ENCODE peak calls at places on chromosome 10, in six cellular contexts. X is brain microvascular endothelial cell, F is GM12864, H is keratinocyte, U is fibroblast of the aortic adventitia, Z is HFF-Myc. C is an unnamed sample.

GRCh38 chr10:67385566-67385965 is 310.4 kb downstream of the CTNNA3 start:
- DNase-seq in F (no peak), Z (no peak), U (no peak), H (no peak), X (no peak), C (no peak)

GRCh38 chr10:49241365-49241764 is 53.2 kb upstream of the TMEM273 start:
- DNase-seq in Z (no peak), H (no peak), U (no peak), F (no peak), X (no peak), C (no peak)

GRCh38 chr10:71864861-71865473 is 13.9 kb upstream of the PSAP start:
- DNase-seq in X (peak), H (no peak), F (no peak), Z (no peak), U (peak), C (no peak)

GRCh38 chr10:51718804-51719291 is 19.5 kb upstream of the CSTF2T start:
- DNase-seq in X (peak), F (no peak), U (peak), H (no peak), Z (no peak), C (no peak)

GRCh38 chr10:19572056-19572455 is 244.2 kb upstream of the PLXDC2 start:
- DNase-seq in H (no peak), U (no peak), X (no peak), Z (no peak), F (no peak), C (no peak)

GRCh38 chr10:51001587-51001986 is 72.7 kb upstream of the PRKG1 start:
- DNase-seq in U (peak), H (no peak), Z (no peak), F (no peak), X (no peak), C (no peak)

GRCh38 chr10:43973801-43974200 is 325.1 kb upstream of the ZNF32 start:
- DNase-seq in X (no peak), Z (no peak), F (no peak), H (no peak), U (no peak), C (no peak)

GRCh38 chr10:34907743-34908425 is 92.8 kb upstream of the PARD3 start:
- DNase-seq in H (no peak), U (peak), X (no peak), F (no peak), Z (no peak), C (no peak)

GRCh38 chr10:34967411-34967880 is 122.7 kb downstream of the CUL2 start:
- DNase-seq in F (no peak), Z (no peak), H (no peak), X (no peak), U (peak), C (no peak)

GRCh38 chr10:111082102-111082975 is 5.5 kb downstream of the ADRA2A start:
- DNase-seq in H (no peak), Z (no peak), U (no peak), X (no peak), F (no peak), C (no peak)

GRCh38 chr10:97891497-97892167 is 42.0 kb downstream of the GOLGA7B start:
- DNase-seq in X (no peak), F (no peak), U (no peak), Z (no peak), H (no peak), C (no peak)

GRCh38 chr10:4033341-4033896 is 248.4 kb upstream of the KLF6 start:
- DNase-seq in U (no peak), H (no peak), X (no peak), Z (no peak), F (peak), C (peak)

GRCh38 chr10:97597778-97598177 is 8.3 kb downstream of the C10orf62 start:
- DNase-seq in Z (no peak), U (no peak), X (no peak), F (no peak), H (no peak), C (no peak)

GRCh38 chr10:49594594-49594993 is 15.5 kb upstream of the SLC18A3 start:
- DNase-seq in X (peak), H (no peak), U (peak), F (no peak), Z (peak), C (peak)

GRCh38 chr10:44827431-44828006 is 83.6 kb upstream of the TMEM72 start:
- DNase-seq in X (peak), H (no peak), Z (no peak), U (no peak), F (no peak), C (no peak)

GRCh38 chr10:786666-787512 is 97.4 kb upstream of the DIP2C start:
- DNase-seq in U (no peak), F (no peak), X (no peak), Z (no peak), H (no peak), C (no peak)

GRCh38 chr10:44478040-44478439 is 93.1 kb upstream of the CXCL12 start:
- DNase-seq in X (peak), F (no peak), Z (no peak), U (peak), H (no peak), C (no peak)

GRCh38 chr10:4028838-4029583 is 244.0 kb upstream of the KLF6 start:
- DNase-seq in Z (no peak), H (no peak), X (no peak), F (no peak), U (no peak), C (no peak)

GRCh38 chr10:72616716-72617115 is 9.2 kb downstream of the MICU1 start:
- DNase-seq in H (no peak), X (no peak), U (peak), F (no peak), Z (no peak), C (no peak)

GRCh38 chr10:77504870-77505257 is 132.7 kb downstream of the KCNMA1 start:
- DNase-seq in F (no peak), U (no peak), Z (no peak), H (peak), X (peak), C (no peak)

GRCh38 chr10:70265032-70265689 is 18.6 kb downstream of the NPFFR1 start:
- DNase-seq in H (no peak), F (no peak), X (no peak), U (no peak), Z (no peak), C (peak)

GRCh38 chr10:34543716-34544115 is 271.4 kb downstream of the PARD3 start:
- DNase-seq in U (no peak), F (no peak), H (no peak), Z (no peak), X (no peak), C (no peak)

GRCh38 chr10:119412244-119412750 is 130.2 kb downstream of the RGS10 start:
- DNase-seq in X (no peak), U (peak), H (no peak), Z (peak), F (no peak), C (no peak)

GRCh38 chr10:119768455-119769094 is 42.7 kb downstream of the INPP5F start:
- DNase-seq in U (peak), H (no peak), X (no peak), Z (no peak), F (no peak), C (no peak)

GRCh38 chr10:72846225-72846624 is 47.3 kb upstream of the OIT3 start:
- DNase-seq in H (peak), U (peak), X (peak), Z (peak), F (no peak), C (no peak)

GRCh38 chr10:119509909-119510451 is 32.5 kb downstream of the RGS10 start:
- DNase-seq in X (no peak), U (no peak), H (no peak), Z (no peak), F (no peak), C (no peak)

GRCh38 chr10:101759354-101760247 is 16.3 kb downstream of the FGF8 start:
- DNase-seq in H (no peak), Z (no peak), X (no peak), F (no peak), U (no peak), C (no peak)

GRCh38 chr10:129104266-129105045 is 362.6 kb upstream of the MGMT start:
- DNase-seq in U (peak), Z (no peak), X (peak), H (no peak), F (no peak), C (no peak)

GRCh38 chr10:113534428-113534827 is 18.4 kb upstream of the HABP2 start:
- DNase-seq in X (no peak), F (no peak), U (no peak), H (no peak), Z (no peak), C (no peak)

GRCh38 chr10:5555031-5555510 is 30.3 kb downstream of the CALML3 start:
- DNase-seq in Z (no peak), F (no peak), H (no peak), U (peak), X (no peak), C (no peak)

GRCh38 chr10:60978287-60979115 is 34.5 kb upstream of the RHOBTB1 start:
- DNase-seq in H (no peak), X (peak), Z (no peak), F (no peak), U (peak), C (no peak)

GRCh38 chr10:113099431-113100298 is 149.6 kb downstream of the TCF7L2 start:
- DNase-seq in H (no peak), F (no peak), Z (no peak), X (no peak), U (peak), C (no peak)

GRCh38 chr10:129440247-129440646 is 26.8 kb upstream of the MGMT start:
- DNase-seq in Z (no peak), U (no peak), X (no peak), H (no peak), F (no peak), C (no peak)

GRCh38 chr10:52541082-52541481 is 227.0 kb downstream of the DKK1 start:
- DNase-seq in F (no peak), Z (no peak), U (peak), H (no peak), X (no peak), C (no peak)

GRCh38 chr10:34406463-34407138 is 408.5 kb downstream of the PARD3 start:
- DNase-seq in X (no peak), H (no peak), U (no peak), Z (no peak), F (no peak), C (no peak)

GRCh38 chr10:29730969-29731368 is 96.2 kb upstream of the SVIL start:
- DNase-seq in Z (no peak), F (no peak), U (no peak), X (no peak), H (no peak), C (no peak)

GRCh38 chr10:127129104-127129503 is 67.3 kb downstream of the INSYN2A start:
- DNase-seq in Z (no peak), F (no peak), X (no peak), U (no peak), H (no peak), C (no peak)

DNA sequence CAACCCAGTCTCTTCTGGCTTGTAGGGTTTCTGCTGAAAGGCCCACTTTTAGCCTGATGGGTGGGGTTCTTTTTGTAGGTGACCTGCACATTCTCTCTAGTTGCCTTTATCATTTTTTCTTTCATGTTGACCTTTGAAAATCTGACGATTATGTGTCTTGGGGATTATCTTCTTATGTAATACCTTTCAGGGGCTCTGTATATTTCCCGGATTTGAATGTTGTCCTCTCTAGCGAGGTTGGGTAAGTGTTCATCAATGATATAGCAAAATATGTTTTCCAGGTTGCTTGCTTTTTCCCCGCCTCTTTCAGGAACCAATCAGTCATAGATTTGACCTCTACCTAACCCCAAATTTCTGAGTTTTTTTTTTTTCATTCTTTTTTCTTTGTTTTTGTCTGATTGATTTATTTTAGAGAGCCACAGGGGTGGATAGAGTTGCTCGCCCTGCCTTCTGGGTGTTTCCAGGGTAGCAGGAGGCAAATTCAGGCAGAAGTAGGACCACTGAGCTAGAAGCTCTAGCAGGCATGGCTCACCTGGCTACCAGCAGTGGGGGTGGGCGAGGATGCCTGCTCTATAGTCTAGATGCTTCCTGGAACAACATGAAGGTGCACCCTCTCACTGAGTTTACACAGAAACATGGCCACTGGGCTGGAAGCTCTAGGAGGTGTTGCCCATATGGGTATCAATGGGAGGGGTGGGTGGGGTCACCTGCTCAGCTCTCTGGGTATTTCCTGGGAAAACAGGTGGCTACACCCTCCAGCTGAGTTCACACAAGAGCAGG is 94.9 kb downstream of the CCDC7 start:
- DNase-seq in Z (no peak), X (no peak), F (no peak), H (no peak), U (no peak), C (no peak)
- TF ChIP-seq CTCF in Z (no peak), X (no peak), F (no peak), H (no peak), U (no peak), C (no peak)

GRCh38 chr10:17454181-17454800 is at the start of gene ST8SIA6:
- DNase-seq in X (peak), U (peak), F (no peak), H (no peak), Z (no peak), C (peak)
- TF ChIP-seq CTCF in X (no peak), U (no peak), F (no peak), H (no peak), Z (no peak), C (no peak)

DNA sequence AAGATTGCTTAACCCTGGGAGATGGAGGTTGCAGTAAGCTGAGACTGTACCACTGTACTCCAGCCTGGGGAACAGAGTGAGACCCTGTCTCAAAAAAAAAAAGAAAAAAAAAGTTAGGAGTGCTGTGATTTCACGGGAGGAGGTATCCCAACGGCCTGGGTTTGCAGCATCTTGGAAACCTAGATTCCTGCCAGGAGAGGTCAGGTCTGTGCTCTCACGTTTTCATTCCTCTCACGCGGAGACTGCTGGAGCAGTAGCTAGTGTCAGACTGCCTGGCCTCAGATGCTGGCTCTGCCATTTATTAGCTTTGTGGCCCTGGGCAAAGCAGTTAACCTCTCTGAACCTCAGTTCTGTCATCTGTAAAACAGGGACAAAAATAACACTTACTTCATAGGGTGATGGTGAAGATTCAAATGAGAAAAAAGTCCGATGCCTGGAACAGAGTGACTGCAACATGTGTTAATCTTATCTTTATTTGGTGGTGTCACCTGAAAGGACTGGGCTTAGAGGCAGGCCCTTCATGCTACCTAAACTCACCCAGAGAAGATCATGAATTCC is 94.9 kb downstream of the GAD2 start:
- DNase-seq in Z (no peak), F (no peak), X (no peak), U (no peak), H (no peak), C (no peak)
- TF ChIP-seq CTCF in Z (no peak), F (no peak), X (no peak), U (no peak), H (no peak), C (no peak)

DNA sequence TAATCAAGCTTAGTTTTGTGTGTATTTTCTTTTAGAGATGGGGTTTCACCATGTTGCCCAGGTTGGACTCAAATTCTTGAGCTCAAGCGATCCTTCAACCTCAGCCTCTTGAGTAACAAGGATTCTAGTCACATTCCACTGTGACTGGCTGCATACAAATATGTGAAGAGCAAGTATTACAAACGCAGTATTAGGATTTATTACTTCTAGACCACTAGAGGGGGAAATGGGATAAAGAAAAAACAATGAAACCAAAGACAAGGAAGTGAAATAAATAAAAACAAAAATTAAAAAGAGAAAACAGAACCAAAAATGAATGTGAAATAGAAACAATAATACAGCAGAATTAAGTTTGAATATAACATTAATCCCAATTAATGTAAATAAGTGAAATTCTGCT is 308.7 kb downstream of the ANKRD30A start:
- DNase-seq in Z (no peak), H (no peak), U (peak), X (no peak), F (no peak), C (no peak)
- TF ChIP-seq CTCF in Z (no peak), H (no peak), U (no peak), X (no peak), F (no peak), C (no peak)

GRCh38 chr10:89701238-89702120 is at the start of gene KIF20B:
- DNase-seq in U (peak), F (peak), Z (peak), H (peak), X (peak), C (peak)
- TF ChIP-seq CTCF in U (peak), F (no peak), Z (peak), H (peak), X (peak), C (peak)

GRCh38 chr10:13516176-13516575 is 12.6 kb downstream of the BEND7 start:
- DNase-seq in X (no peak), H (no peak), F (no peak), U (no peak), Z (no peak), C (no peak)

GRCh38 chr10:13520194-13520593 is 8.6 kb downstream of the BEND7 start:
- DNase-seq in U (no peak), H (no peak), Z (no peak), F (no peak), X (no peak), C (no peak)

GRCh38 chr10:13517675-13518074 is 11.1 kb downstream of the BEND7 start:
- DNase-seq in U (no peak), F (no peak), Z (no peak), H (no peak), X (no peak), C (no peak)

GRCh38 chr10:13515467-13515866 is 13.3 kb downstream of the BEND7 start:
- DNase-seq in Z (no peak), H (no peak), X (no peak), F (no peak), U (no peak), C (no peak)

GRCh38 chr10:13518076-13518692 is 10.6 kb downstream of the BEND7 start:
- DNase-seq in U (no peak), Z (no peak), F (no peak), H (no peak), X (peak), C (peak)
- TF ChIP-seq CTCF in U (peak), Z (peak), F (peak), H (no peak), X (peak), C (peak)

DNA sequence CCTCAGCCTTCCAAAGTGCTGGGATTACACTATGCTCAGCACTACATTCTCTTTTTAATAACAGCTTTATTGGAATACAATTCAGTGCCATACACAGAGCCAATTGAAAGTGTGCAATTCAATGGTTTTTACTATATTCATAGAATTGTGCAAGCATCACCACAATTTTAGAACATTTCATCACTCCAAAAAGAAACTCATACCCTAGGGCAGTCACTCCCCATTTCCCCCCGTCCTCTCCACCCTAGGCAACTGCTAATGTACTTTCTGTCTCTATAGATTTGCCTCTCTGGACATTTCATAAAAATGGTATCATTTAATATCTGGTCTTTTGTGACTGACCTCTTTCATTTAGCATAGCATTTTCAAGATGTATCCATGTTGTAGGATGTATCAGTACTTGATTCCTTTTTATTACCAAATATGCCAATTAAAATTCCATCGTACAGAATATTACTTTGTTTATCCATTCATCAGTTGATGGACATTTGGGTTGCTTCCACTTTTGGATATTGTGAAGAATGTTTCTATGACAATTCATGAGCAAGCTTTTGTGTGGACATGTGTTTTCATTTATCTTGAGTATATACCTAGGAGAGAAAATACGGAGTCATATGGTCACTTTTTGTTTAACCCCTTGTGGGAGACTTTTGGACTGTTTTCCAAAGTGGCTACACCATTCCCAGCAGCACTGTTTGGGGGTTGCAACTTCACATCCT is 6.3 kb upstream of the XPNPEP1 start:
- DNase-seq in H (no peak), U (peak), Z (no peak), F (no peak), X (no peak), C (no peak)
- TF ChIP-seq CTCF in H (no peak), U (no peak), Z (no peak), F (no peak), X (no peak), C (no peak)

C was measured in GM10248.